ENCODE peak calls at places on chromosome 22, in nine cellular contexts. One of them, this sample, is unnamed.

GRCh38 chr22:45586651-45587405 is 84.1 kb downstream of the FBLN1 start:
- DNase-seq in upper lobe of left lung: no peak
- DNase-seq in SK-N-SH: no peak
- DNase-seq in colonic mucosa: no peak
- DNase-seq in WERI-Rb-1: no peak
- DNase-seq in fibroblast of lung: no peak
- DNase-seq in lung: no peak
- DNase-seq in ovary: no peak
- DNase-seq in thoracic aorta: no peak
- DNase-seq in this sample: no peak

GRCh38 chr22:35631597-35631996 is 14.5 kb upstream of the MB start:
- DNase-seq in thoracic aorta: no peak
- DNase-seq in fibroblast of lung: peak; percentile 42
- DNase-seq in colonic mucosa: peak; percentile 70
- DNase-seq in SK-N-SH: peak; percentile 60
- DNase-seq in lung: no peak
- DNase-seq in upper lobe of left lung: no peak
- DNase-seq in WERI-Rb-1: peak; percentile 67
- DNase-seq in ovary: no peak
- DNase-seq in this sample: no peak

GRCh38 chr22:47102648-47103047 is 340.2 kb downstream of the TBC1D22A start:
- DNase-seq in WERI-Rb-1: no peak
- DNase-seq in colonic mucosa: no peak
- DNase-seq in thoracic aorta: no peak
- DNase-seq in ovary: no peak
- DNase-seq in SK-N-SH: no peak
- DNase-seq in lung: no peak
- DNase-seq in fibroblast of lung: no peak
- DNase-seq in upper lobe of left lung: no peak
- DNase-seq in this sample: no peak

GRCh38 chr22:40001800-40002577 is 7.2 kb downstream of the FAM83F start:
- DNase-seq in fibroblast of lung: peak; percentile 21
- DNase-seq in WERI-Rb-1: no peak
- DNase-seq in thoracic aorta: no peak
- DNase-seq in SK-N-SH: no peak
- DNase-seq in ovary: no peak
- DNase-seq in upper lobe of left lung: no peak
- DNase-seq in colonic mucosa: no peak
- DNase-seq in lung: no peak
- DNase-seq in this sample: no peak

GRCh38 chr22:48757581-48757980 is 1070.1 kb downstream of the BRD1 start:
- DNase-seq in ovary: peak; percentile 4
- DNase-seq in SK-N-SH: no peak
- DNase-seq in WERI-Rb-1: no peak
- DNase-seq in lung: no peak
- DNase-seq in fibroblast of lung: no peak
- DNase-seq in upper lobe of left lung: no peak
- DNase-seq in colonic mucosa: peak; percentile 13
- DNase-seq in thoracic aorta: no peak
- DNase-seq in this sample: no peak

GRCh38 chr22:32106930-32107329 is 52.2 kb downstream of the C22orf42 start:
- DNase-seq in ovary: no peak
- DNase-seq in thoracic aorta: no peak
- DNase-seq in WERI-Rb-1: no peak
- DNase-seq in fibroblast of lung: peak; percentile 3
- DNase-seq in colonic mucosa: no peak
- DNase-seq in SK-N-SH: no peak
- DNase-seq in lung: no peak
- DNase-seq in upper lobe of left lung: no peak
- DNase-seq in this sample: no peak

GRCh38 chr22:45649809-45650208 is 21.8 kb upstream of the ATXN10 start:
- DNase-seq in thoracic aorta: no peak
- DNase-seq in upper lobe of left lung: no peak
- DNase-seq in fibroblast of lung: no peak
- DNase-seq in colonic mucosa: no peak
- DNase-seq in lung: no peak
- DNase-seq in SK-N-SH: peak; percentile 3
- DNase-seq in ovary: no peak
- DNase-seq in WERI-Rb-1: no peak
- DNase-seq in this sample: no peak

GRCh38 chr22:44870021-44870420 is 117.6 kb downstream of the ARHGAP8 start:
- DNase-seq in colonic mucosa: no peak
- DNase-seq in thoracic aorta: no peak
- DNase-seq in upper lobe of left lung: no peak
- DNase-seq in lung: no peak
- DNase-seq in SK-N-SH: no peak
- DNase-seq in ovary: no peak
- DNase-seq in WERI-Rb-1: peak; percentile 68
- DNase-seq in fibroblast of lung: no peak
- DNase-seq in this sample: no peak

GRCh38 chr22:21972293-21972779 is 10.3 kb downstream of the TOP3B start:
- DNase-seq in ovary: no peak
- DNase-seq in thoracic aorta: no peak
- DNase-seq in fibroblast of lung: peak; percentile 24
- DNase-seq in SK-N-SH: peak; percentile 88
- DNase-seq in WERI-Rb-1: peak; percentile 51
- DNase-seq in colonic mucosa: peak; percentile 45
- DNase-seq in upper lobe of left lung: peak; percentile 88
- DNase-seq in lung: no peak
- DNase-seq in this sample: no peak

GRCh38 chr22:20645954-20646353 is 128.0 kb upstream of the SERPIND1 start:
- DNase-seq in lung: no peak
- DNase-seq in thoracic aorta: no peak
- DNase-seq in ovary: no peak
- DNase-seq in upper lobe of left lung: no peak
- DNase-seq in SK-N-SH: no peak
- DNase-seq in WERI-Rb-1: no peak
- DNase-seq in colonic mucosa: no peak
- DNase-seq in fibroblast of lung: no peak
- DNase-seq in this sample: no peak

GRCh38 chr22:23011105-23011674 is 59.1 kb upstream of the GNAZ start:
- DNase-seq in fibroblast of lung: no peak
- DNase-seq in colonic mucosa: no peak
- DNase-seq in WERI-Rb-1: no peak
- DNase-seq in upper lobe of left lung: no peak
- DNase-seq in lung: no peak
- DNase-seq in thoracic aorta: no peak
- DNase-seq in SK-N-SH: no peak
- DNase-seq in ovary: no peak
- DNase-seq in this sample: no peak

GRCh38 chr22:41557401-41558240 is 3.2 kb upstream of the CSDC2 start:
- DNase-seq in ovary: peak; percentile 95
- DNase-seq in upper lobe of left lung: no peak
- DNase-seq in SK-N-SH: no peak
- DNase-seq in colonic mucosa: peak; percentile 64
- DNase-seq in fibroblast of lung: peak; percentile 98
- DNase-seq in thoracic aorta: peak; percentile 80
- DNase-seq in lung: peak; percentile 81
- DNase-seq in WERI-Rb-1: peak; percentile 42
- DNase-seq in this sample: peak; percentile 83

GRCh38 chr22:41818011-41818410 is 14.9 kb upstream of the SREBF2 start:
- DNase-seq in SK-N-SH: no peak
- DNase-seq in thoracic aorta: no peak
- DNase-seq in ovary: no peak
- DNase-seq in colonic mucosa: no peak
- DNase-seq in WERI-Rb-1: no peak
- DNase-seq in upper lobe of left lung: no peak
- DNase-seq in lung: no peak
- DNase-seq in fibroblast of lung: no peak
- DNase-seq in this sample: no peak

GRCh38 chr22:28977481-28977971 is 84.1 kb downstream of the C22orf31 start:
- DNase-seq in ovary: no peak
- DNase-seq in upper lobe of left lung: no peak
- DNase-seq in WERI-Rb-1: no peak
- DNase-seq in fibroblast of lung: peak; percentile 30
- DNase-seq in lung: no peak
- DNase-seq in colonic mucosa: no peak
- DNase-seq in SK-N-SH: no peak
- DNase-seq in thoracic aorta: no peak
- DNase-seq in this sample: no peak

GRCh38 chr22:37008365-37008764 is 10.9 kb downstream of the TST start:
- DNase-seq in fibroblast of lung: no peak
- DNase-seq in upper lobe of left lung: no peak
- DNase-seq in thoracic aorta: no peak
- DNase-seq in lung: no peak
- DNase-seq in colonic mucosa: no peak
- DNase-seq in WERI-Rb-1: no peak
- DNase-seq in ovary: no peak
- DNase-seq in SK-N-SH: no peak
- DNase-seq in this sample: no peak

GRCh38 chr22:46122511-46122971 is 27.8 kb upstream of the PPARA start:
- DNase-seq in colonic mucosa: peak; percentile 82
- DNase-seq in WERI-Rb-1: peak; percentile 78
- DNase-seq in ovary: peak; percentile 88
- DNase-seq in thoracic aorta: no peak
- DNase-seq in lung: peak; percentile 77
- DNase-seq in fibroblast of lung: peak; percentile 55
- DNase-seq in SK-N-SH: peak; percentile 95
- DNase-seq in upper lobe of left lung: peak; percentile 92
- DNase-seq in this sample: peak; percentile 77

DNA sequence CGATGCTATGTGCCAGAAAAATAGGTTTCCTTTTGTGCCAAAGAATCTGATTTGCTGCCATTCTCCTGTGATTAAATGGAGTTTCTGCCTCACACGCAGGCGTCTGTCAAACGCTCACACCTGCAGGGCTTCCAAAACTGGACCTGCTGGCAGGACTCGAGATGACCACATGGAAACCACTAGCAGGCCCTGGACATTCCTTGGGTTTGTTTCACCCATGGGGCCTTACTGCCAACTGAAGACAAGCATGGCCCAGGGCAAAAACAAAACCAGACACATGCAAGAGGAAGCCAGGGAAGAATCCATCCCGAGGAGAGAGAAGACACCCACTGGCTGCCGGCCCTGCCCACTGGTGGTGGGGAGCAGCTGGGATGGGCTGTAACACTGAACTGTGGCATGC is 55.9 kb upstream of the MN1 start:
- DNase-seq in thoracic aorta: no peak
- DNase-seq in lung: no peak
- DNase-seq in SK-N-SH: no peak
- DNase-seq in WERI-Rb-1: no peak
- DNase-seq in fibroblast of lung: peak; percentile 34
- DNase-seq in ovary: no peak
- DNase-seq in upper lobe of left lung: peak; percentile 17
- DNase-seq in colonic mucosa: no peak
- DNase-seq in this sample: no peak
- H3K36me3 ChIP-seq in thoracic aorta: peaks cover 23% of the 10 kb centered on the region
- H3K36me3 ChIP-seq in lung: peaks cover 27% of the 10 kb centered on the region
- H3K36me3 ChIP-seq in SK-N-SH: peaks cover 91% of the 10 kb centered on the region
- H3K36me3 ChIP-seq in WERI-Rb-1: peaks cover 69% of the 10 kb centered on the region
- H3K36me3 ChIP-seq in fibroblast of lung: peaks cover 10% of the 10 kb centered on the region
- H3K36me3 ChIP-seq in ovary: no peaks in the 10 kb centered on the region
- H3K36me3 ChIP-seq in upper lobe of left lung: peaks cover 86% of the 10 kb centered on the region
- H3K36me3 ChIP-seq in colonic mucosa: peaks cover 13% of the 10 kb centered on the region
- H3K36me3 ChIP-seq in this sample: no peaks in the 10 kb centered on the region

GRCh38 chr22:17751596-17751995 is 22.7 kb downstream of the BID start:
- DNase-seq in thoracic aorta: no peak
- DNase-seq in upper lobe of left lung: no peak
- DNase-seq in WERI-Rb-1: no peak
- DNase-seq in lung: no peak
- DNase-seq in fibroblast of lung: no peak
- DNase-seq in colonic mucosa: no peak
- DNase-seq in SK-N-SH: no peak
- DNase-seq in ovary: no peak
- DNase-seq in this sample: no peak

GRCh38 chr22:17749605-17750395 is 24.5 kb downstream of the BID start:
- DNase-seq in WERI-Rb-1: no peak
- DNase-seq in colonic mucosa: no peak
- DNase-seq in upper lobe of left lung: peak; percentile 75
- DNase-seq in lung: no peak
- DNase-seq in thoracic aorta: no peak
- DNase-seq in fibroblast of lung: no peak
- DNase-seq in SK-N-SH: no peak
- DNase-seq in ovary: no peak
- DNase-seq in this sample: no peak

GRCh38 chr22:17748555-17749353 is 25.5 kb downstream of the BID start:
- DNase-seq in ovary: no peak
- DNase-seq in colonic mucosa: no peak
- DNase-seq in WERI-Rb-1: no peak
- DNase-seq in lung: no peak
- DNase-seq in thoracic aorta: no peak
- DNase-seq in fibroblast of lung: no peak
- DNase-seq in upper lobe of left lung: peak; percentile 83
- DNase-seq in SK-N-SH: no peak
- DNase-seq in this sample: peak; percentile 37

GRCh38 chr22:17753401-17753989 is 20.8 kb downstream of the BID start:
- DNase-seq in upper lobe of left lung: no peak
- DNase-seq in WERI-Rb-1: no peak
- DNase-seq in fibroblast of lung: peak; percentile 58
- DNase-seq in ovary: no peak
- DNase-seq in colonic mucosa: no peak
- DNase-seq in lung: no peak
- DNase-seq in thoracic aorta: no peak
- DNase-seq in SK-N-SH: no peak
- DNase-seq in this sample: no peak

GRCh38 chr22:17754233-17754925 is 19.9 kb downstream of the BID start:
- DNase-seq in fibroblast of lung: no peak
- DNase-seq in ovary: no peak
- DNase-seq in upper lobe of left lung: peak; percentile 57
- DNase-seq in SK-N-SH: no peak
- DNase-seq in lung: no peak
- DNase-seq in colonic mucosa: no peak
- DNase-seq in WERI-Rb-1: no peak
- DNase-seq in thoracic aorta: no peak
- DNase-seq in this sample: no peak
- TF ChIP-seq CTCF in fibroblast of lung: no peak
- TF ChIP-seq CTCF in ovary: no peak
- TF ChIP-seq CTCF in upper lobe of left lung: no peak
- TF ChIP-seq CTCF in SK-N-SH: peak; percentile 27
- TF ChIP-seq CTCF in lung: no peak
- TF ChIP-seq CTCF in colonic mucosa: no peak
- TF ChIP-seq CTCF in WERI-Rb-1: peak; percentile 53
- TF ChIP-seq CTCF in thoracic aorta: no peak
- TF ChIP-seq CTCF in this sample: no peak

DNA sequence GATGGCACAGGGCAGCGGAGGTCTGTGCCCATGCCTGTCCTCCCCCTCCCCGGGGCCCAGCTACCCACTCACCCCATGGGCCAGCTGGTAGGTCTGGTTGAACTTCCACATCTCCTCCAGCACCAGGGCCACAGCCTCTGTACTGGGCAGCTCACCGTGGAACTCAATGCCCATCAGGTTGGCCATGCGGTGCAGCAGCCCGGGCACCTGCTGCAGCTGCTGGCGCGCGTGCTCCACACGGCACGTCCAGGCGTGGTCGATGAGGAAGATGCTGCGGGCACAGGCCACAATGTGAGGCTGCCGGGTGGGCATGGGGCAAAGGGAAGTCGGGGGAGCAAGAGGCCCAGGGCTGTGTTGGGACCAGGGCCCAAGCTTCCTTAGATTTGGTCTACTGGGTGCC is 6.3 kb downstream of the TTLL12 start:
- DNase-seq in SK-N-SH: no peak
- DNase-seq in lung: no peak
- DNase-seq in WERI-Rb-1: no peak
- DNase-seq in upper lobe of left lung: no peak
- DNase-seq in colonic mucosa: no peak
- DNase-seq in ovary: no peak
- DNase-seq in thoracic aorta: no peak
- DNase-seq in fibroblast of lung: no peak
- DNase-seq in this sample: no peak
- H3K36me3 ChIP-seq in SK-N-SH: peaks cover 9% of the 10 kb centered on the region
- H3K36me3 ChIP-seq in lung: peaks cover 25% of the 10 kb centered on the region
- H3K36me3 ChIP-seq in WERI-Rb-1: peaks cover 44% of the 10 kb centered on the region
- H3K36me3 ChIP-seq in upper lobe of left lung: peaks cover 34% of the 10 kb centered on the region
- H3K36me3 ChIP-seq in colonic mucosa: no peaks in the 10 kb centered on the region
- H3K36me3 ChIP-seq in ovary: no peaks in the 10 kb centered on the region
- H3K36me3 ChIP-seq in thoracic aorta: peaks cover 14% of the 10 kb centered on the region
- H3K36me3 ChIP-seq in fibroblast of lung: peaks cover 19% of the 10 kb centered on the region
- H3K36me3 ChIP-seq in this sample: no peaks in the 10 kb centered on the region

GRCh38 chr22:49936018-49936972 is 17.9 kb downstream of the CRELD2 start:
- DNase-seq in fibroblast of lung: peak; percentile 85
- DNase-seq in ovary: peak; percentile 94
- DNase-seq in colonic mucosa: peak; percentile 91
- DNase-seq in lung: peak; percentile 95
- DNase-seq in WERI-Rb-1: peak; percentile 84
- DNase-seq in SK-N-SH: peak; percentile 84
- DNase-seq in thoracic aorta: peak; percentile 80
- DNase-seq in upper lobe of left lung: peak; percentile 97
- DNase-seq in this sample: peak; percentile 95
- TF ChIP-seq CTCF in fibroblast of lung: no peak
- TF ChIP-seq CTCF in ovary: no peak
- TF ChIP-seq CTCF in colonic mucosa: no peak
- TF ChIP-seq CTCF in lung: no peak
- TF ChIP-seq CTCF in WERI-Rb-1: peak; percentile 3
- TF ChIP-seq CTCF in SK-N-SH: no peak
- TF ChIP-seq CTCF in thoracic aorta: no peak
- TF ChIP-seq CTCF in upper lobe of left lung: no peak
- TF ChIP-seq CTCF in this sample: no peak

This sample was measured in uterus.